ENCODE peak calls at places on chromosomes 7 and 10, in nine cellular contexts. H is HFF-Myc, L is mesothelial cell of epicardium, V is lower lobe of right lung, T is fibroblast of pulmonary artery, W is heart left ventricle, N is lung, J is progenitor cell of endocrine pancreas, G is HFFc6. C is an unnamed sample.

GRCh38 chr7:30682131-30683083 is at the start of gene CRHR2:
- DNase-seq in V (no peak), W (no peak), N (no peak), T (no peak), L (peak; percentile 59), J (peak; percentile 40), G (no peak), H (no peak), C (peak; percentile 31)

GRCh38 chr10:73998623-73999622 is 1.0 kb downstream of the VCL start:
- DNase-seq in V (peak; percentile 70), W (peak; percentile 73), H (peak; percentile 68), T (peak; percentile 72), L (peak; percentile 62), J (peak; percentile 45), G (peak; percentile 82), N (peak; percentile 49), C (peak; percentile 50)

GRCh38 chr7:80450621-80451308 is 61.1 kb downstream of the GNAT3 start:
- DNase-seq in T (peak; percentile 19), V (no peak), W (no peak), L (no peak), J (no peak), H (no peak), N (no peak), G (peak; percentile 13), C (no peak)

GRCh38 chr7:108071551-108071950 is 58.6 kb downstream of the LAMB4 start:
- DNase-seq in H (no peak), N (no peak), T (no peak), J (no peak), W (no peak), V (no peak), L (no peak), G (no peak), C (no peak)

GRCh38 chr10:43061764-43062163 is 15.1 kb upstream of the RET start:
- DNase-seq in V (no peak), T (no peak), G (peak; percentile 49), H (no peak), W (peak; percentile 13), L (no peak), J (no peak), N (no peak), C (no peak)

GRCh38 chr10:14873090-14873760 is 5.4 kb upstream of the SUV39H2 start:
- DNase-seq in N (no peak), L (no peak), V (no peak), W (no peak), H (no peak), T (peak; percentile 79), G (peak; percentile 65), J (no peak), C (no peak)

GRCh38 chr7:133887459-133887858 is 239.7 kb upstream of the LRGUK start:
- DNase-seq in V (no peak), T (no peak), L (no peak), W (no peak), J (no peak), G (peak; percentile 26), N (no peak), H (peak; percentile 0), C (no peak)

GRCh38 chr10:120508966-120509365 is 51.9 kb downstream of the PLPP4 start:
- DNase-seq in W (no peak), H (no peak), L (no peak), J (no peak), V (no peak), G (no peak), N (no peak), T (no peak), C (no peak)

GRCh38 chr7:28853150-28853549 is 105.0 kb downstream of the TRIL start:
- DNase-seq in V (no peak), W (no peak), H (no peak), N (no peak), G (no peak), J (no peak), L (no peak), T (no peak), C (no peak)

GRCh38 chr10:78033623-78034470 is at the start of gene RPS24:
- DNase-seq in N (peak; percentile 95), T (peak; percentile 98), H (peak; percentile 95), L (peak; percentile 91), V (peak; percentile 97), J (peak; percentile 85), W (peak; percentile 96), G (peak; percentile 95), C (peak; percentile 93)
- TF ChIP-seq CTCF in N (no peak), T (no peak), H (no peak), L (no peak), V (no peak), J (peak; percentile 24), W (no peak), G (no peak), C (no peak)

GRCh38 chr7:21256310-21256877 is 171.5 kb upstream of the SP4 start:
- DNase-seq in L (no peak), V (no peak), G (peak; percentile 18), H (no peak), W (no peak), J (no peak), N (no peak), T (peak; percentile 69), C (no peak)

GRCh38 chr7:21260939-21261338 is 166.9 kb upstream of the SP4 start:
- DNase-seq in V (no peak), W (no peak), N (no peak), T (no peak), H (no peak), L (no peak), J (no peak), G (no peak), C (no peak)

DNA sequence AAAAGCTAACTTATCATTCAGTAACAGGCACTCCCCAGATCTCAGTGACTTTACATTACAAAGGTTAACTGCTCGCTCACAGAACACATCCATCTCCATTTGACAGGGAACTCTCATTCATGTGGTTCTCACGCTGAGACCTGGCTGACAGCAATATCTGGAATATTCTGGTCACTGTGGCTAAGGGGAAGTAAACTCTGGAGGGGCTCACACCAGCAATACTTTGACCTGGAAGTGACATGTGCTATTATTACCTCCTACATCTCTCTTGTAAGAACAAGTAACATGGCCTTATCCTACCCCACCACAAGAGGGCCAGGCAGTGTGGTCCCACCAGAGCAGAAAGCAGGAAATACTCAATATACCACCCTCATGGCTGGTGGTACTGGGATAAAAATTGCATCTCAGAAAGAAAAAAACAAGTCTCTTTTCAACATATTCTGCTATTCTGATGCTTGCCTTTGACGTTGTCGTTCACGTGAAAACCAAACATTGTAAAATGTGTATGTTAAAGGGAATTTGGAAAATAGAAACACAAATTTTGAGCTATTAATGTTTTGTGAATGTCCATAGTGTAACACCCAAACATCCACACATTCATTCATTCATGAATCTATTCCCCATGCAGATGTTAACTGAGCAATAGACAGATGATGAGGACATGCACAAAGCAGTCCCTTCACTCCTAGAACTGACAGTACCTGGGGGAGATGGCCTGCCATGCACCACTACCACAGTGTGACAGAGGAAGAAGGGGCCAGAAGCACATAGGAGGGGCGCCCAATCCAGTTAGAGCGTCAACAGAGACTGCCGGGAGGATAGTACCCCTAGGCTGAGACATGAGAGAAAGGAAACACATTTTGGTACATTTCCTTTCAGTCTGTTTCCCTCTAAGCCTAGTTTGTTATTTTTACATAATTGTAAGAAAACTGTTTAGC is 166.0 kb upstream of the SP4 start:
- DNase-seq in J (peak; percentile 16), G (peak; percentile 6), H (no peak), V (no peak), T (peak; percentile 53), W (no peak), L (no peak), N (no peak), C (peak; percentile 43)
- TF ChIP-seq CTCF in J (peak; percentile 71), G (peak; percentile 75), H (peak; percentile 42), V (peak; percentile 39), T (peak; percentile 69), W (peak; percentile 32), L (peak; percentile 53), N (no peak), C (peak; percentile 76)

GRCh38 chr10:32376027-32376426 is 29.1 kb upstream of the EPC1 start:
- DNase-seq in G (no peak), N (no peak), L (no peak), T (no peak), V (no peak), J (no peak), H (no peak), W (no peak), C (no peak)

GRCh38 chr10:32378371-32379301 is 31.7 kb upstream of the EPC1 start:
- DNase-seq in V (peak; percentile 95), N (peak; percentile 94), G (peak; percentile 85), H (peak; percentile 76), J (peak; percentile 56), W (peak; percentile 96), L (peak; percentile 81), T (peak; percentile 90), C (peak; percentile 79)

GRCh38 chr10:32374605-32375004 is 27.6 kb upstream of the EPC1 start:
- DNase-seq in N (no peak), V (no peak), H (no peak), G (no peak), W (no peak), J (no peak), L (no peak), T (no peak), C (no peak)

GRCh38 chr10:32377458-32378370 is 30.8 kb upstream of the EPC1 start:
- DNase-seq in N (no peak), V (no peak), H (no peak), L (no peak), G (peak; percentile 17), T (peak; percentile 61), J (no peak), W (no peak), C (no peak)

DNA sequence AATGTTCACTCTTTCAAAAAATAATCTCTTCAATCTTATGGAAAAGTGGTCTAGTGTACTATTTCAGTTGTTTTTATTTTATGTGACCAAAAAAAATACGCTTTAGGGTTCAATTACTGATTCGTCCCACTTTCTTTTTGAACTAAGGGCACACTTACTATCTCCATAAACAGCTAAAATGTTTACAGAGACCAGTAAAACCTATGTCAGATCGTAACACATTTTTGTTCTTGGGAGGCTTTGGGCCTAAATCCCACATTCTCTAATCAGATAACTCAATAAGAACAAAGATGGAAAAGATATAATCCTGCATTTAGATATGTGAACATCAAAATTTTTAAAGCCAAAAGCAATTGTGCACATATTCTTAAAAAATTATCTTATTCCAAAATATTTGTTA is 29.8 kb upstream of the EPC1 start:
- DNase-seq in W (no peak), J (no peak), L (no peak), N (no peak), G (no peak), T (no peak), H (no peak), V (no peak), C (no peak)
- TF ChIP-seq CTCF in W (no peak), J (no peak), L (no peak), N (no peak), G (no peak), T (no peak), H (no peak), V (no peak), C (no peak)

GRCh38 chr7:120005720-120006119 is 267.3 kb upstream of the KCND2 start:
- DNase-seq in V (no peak), G (no peak), J (no peak), N (no peak), L (no peak), W (no peak), T (no peak), H (no peak), C (no peak)

GRCh38 chr7:119996634-119997033 is 276.3 kb upstream of the KCND2 start:
- DNase-seq in L (no peak), V (no peak), H (no peak), G (no peak), T (no peak), N (no peak), W (no peak), J (no peak), C (no peak)

GRCh38 chr7:119994928-119995327 is 278.0 kb upstream of the KCND2 start:
- DNase-seq in W (no peak), L (no peak), T (no peak), G (no peak), H (no peak), V (no peak), J (no peak), N (no peak), C (no peak)

GRCh38 chr7:119999743-120000475 is 273.1 kb upstream of the KCND2 start:
- DNase-seq in G (no peak), V (no peak), L (no peak), H (no peak), W (no peak), J (no peak), T (peak; percentile 19), N (no peak), C (no peak)
- TF ChIP-seq CTCF in G (no peak), V (no peak), L (no peak), H (no peak), W (no peak), J (no peak), T (no peak), N (no peak), C (no peak)